ENCODE peak calls at places on chromosomes 1 and 21, in eight cellular contexts. F, M, K, G, P, B, N and D are unnamed samples.

GRCh38 chr1:47534417-47534816 is 96.6 kb downstream of the FOXD2 start:
- DNase-seq in F (no peak), M (no peak), K (no peak), G (no peak), P (no peak), B (no peak), N (no peak), D (no peak)

GRCh38 chr21:9837946-9838801 is 683.2 kb upstream of the TPTE start:
- DNase-seq in F (no peak), M (no peak), K (peak; percentile 30), G (peak; percentile 71), P (no peak), B (no peak), N (no peak), D (no peak)

GRCh38 chr1:169348356-169349036 is 19.1 kb downstream of the NME7 start:
- DNase-seq in F (peak; percentile 7), M (peak; percentile 66), K (no peak), G (no peak), P (peak; percentile 27), B (peak; percentile 19), N (no peak), D (no peak)

GRCh38 chr21:34762761-34763160 is 94.0 kb downstream of the CLIC6 start:
- DNase-seq in F (no peak), M (no peak), K (no peak), G (no peak), P (peak; percentile 52), B (no peak), N (no peak), D (no peak)

GRCh38 chr1:180956028-180956640 is 43.4 kb downstream of the KIAA1614 start:
- DNase-seq in F (no peak), M (no peak), K (no peak), G (no peak), P (no peak), B (no peak), N (no peak), D (no peak)

GRCh38 chr1:40701684-40702083 is 10.2 kb downstream of the NFYC start:
- DNase-seq in F (no peak), M (peak; percentile 23), K (no peak), G (no peak), P (no peak), B (no peak), N (no peak), D (no peak)

GRCh38 chr1:184764483-184764882 is 9.8 kb upstream of the EDEM3 start:
- DNase-seq in F (no peak), M (no peak), K (peak; percentile 21), G (no peak), P (no peak), B (no peak), N (no peak), D (no peak)

GRCh38 chr21:39671986-39672385 is 59.2 kb downstream of the B3GALT5 start:
- DNase-seq in F (no peak), M (no peak), K (no peak), G (no peak), P (no peak), B (no peak), N (no peak), D (no peak)

GRCh38 chr1:224747578-224747977 is 131.5 kb downstream of the CNIH3 start:
- DNase-seq in F (no peak), M (no peak), K (no peak), G (no peak), P (no peak), B (no peak), N (no peak), D (no peak)

GRCh38 chr1:47189844-47190562 is at the start of gene PDZK1IP1:
- DNase-seq in F (peak; percentile 90), M (no peak), K (peak; percentile 74), G (peak; percentile 68), P (peak; percentile 16), B (peak; percentile 54), N (no peak), D (no peak)

GRCh38 chr1:195195423-195196057 is 1412.7 kb downstream of the KCNT2 start:
- DNase-seq in F (no peak), M (peak; percentile 3), K (no peak), G (no peak), P (no peak), B (no peak), N (no peak), D (no peak)

GRCh38 chr1:66613187-66613586 is 79.2 kb downstream of the SGIP1 start:
- DNase-seq in F (no peak), M (no peak), K (no peak), G (no peak), P (no peak), B (no peak), N (no peak), D (no peak)

GRCh38 chr1:158087320-158087927 is 93.3 kb upstream of the CD1D start:
- DNase-seq in F (peak; percentile 13), M (peak; percentile 69), K (peak; percentile 41), G (peak; percentile 73), P (peak; percentile 57), B (peak; percentile 59), N (peak; percentile 39), D (no peak)

GRCh38 chr1:31757989-31758388 is 6.2 kb downstream of the ADGRB2 start:
- DNase-seq in F (no peak), M (no peak), K (no peak), G (no peak), P (no peak), B (no peak), N (no peak), D (no peak)

GRCh38 chr1:247077768-247078314 is 770 bp downstream of the ZNF670 start:
- DNase-seq in F (no peak), M (peak; percentile 14), K (no peak), G (no peak), P (no peak), B (no peak), N (no peak), D (no peak)

GRCh38 chr1:14090062-14090461 is 390.1 kb downstream of the PRDM2 start:
- DNase-seq in F (no peak), M (no peak), K (no peak), G (no peak), P (no peak), B (no peak), N (no peak), D (no peak)

GRCh38 chr1:35175067-35176001 is 17.6 kb downstream of the SFPQ start:
- DNase-seq in F (no peak), M (no peak), K (no peak), G (no peak), P (no peak), B (no peak), N (no peak), D (no peak)

GRCh38 chr1:178531897-178532296 is 19.0 kb downstream of the TEX35 start:
- DNase-seq in F (no peak), M (no peak), K (no peak), G (no peak), P (no peak), B (no peak), N (no peak), D (no peak)
- TF ChIP-seq CTCF in F (no peak), M (no peak), K (no peak), G (no peak), P (no peak), B (no peak), N (no peak), D (no peak)

DNA sequence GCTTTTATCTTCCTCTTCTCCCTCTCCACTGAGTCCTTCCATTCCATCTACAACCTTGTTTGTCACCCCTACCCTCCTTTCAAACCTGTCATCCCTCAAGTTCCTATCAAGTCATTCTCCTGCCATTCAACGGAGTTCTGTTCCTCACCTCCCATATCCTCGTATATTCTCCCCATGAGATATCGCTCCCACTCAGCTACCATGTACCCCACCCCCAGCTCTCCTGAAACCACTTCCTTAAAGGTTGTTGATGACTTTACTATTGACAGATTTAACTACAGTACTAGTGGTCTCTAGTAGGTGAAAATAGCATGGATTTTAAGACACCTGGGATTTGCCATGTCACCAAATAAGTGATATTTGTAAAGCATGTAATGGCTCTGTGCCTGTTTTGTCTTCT is 107.4 kb upstream of the BARHL2 start:
- DNase-seq in F (no peak), M (no peak), K (no peak), G (no peak), P (no peak), B (no peak), N (no peak), D (no peak)
- H3K27ac ChIP-seq in F (no peak overlapping the region), M (no peak overlapping the region), K (no peak overlapping the region), G (no peak overlapping the region), P (no peak overlapping the region), B (no peak overlapping the region), N (no peak overlapping the region), D (no peak overlapping the region)

GRCh38 chr1:95007687-95008086 is 65.1 kb downstream of the ALG14 start:
- DNase-seq in F (no peak), M (no peak), K (no peak), G (no peak), P (no peak), B (no peak), N (no peak), D (no peak)

GRCh38 chr1:95013948-95014574 is 58.7 kb downstream of the ALG14 start:
- DNase-seq in F (peak; percentile 31), M (no peak), K (no peak), G (no peak), P (no peak), B (no peak), N (no peak), D (no peak)

GRCh38 chr1:95010158-95010557 is 62.6 kb downstream of the ALG14 start:
- DNase-seq in F (no peak), M (no peak), K (no peak), G (no peak), P (no peak), B (no peak), N (no peak), D (no peak)

GRCh38 chr1:95017775-95018174 is 55.0 kb downstream of the ALG14 start:
- DNase-seq in F (no peak), M (no peak), K (no peak), G (no peak), P (no peak), B (no peak), N (no peak), D (no peak)

GRCh38 chr1:95012389-95012788 is 60.4 kb downstream of the ALG14 start:
- DNase-seq in F (no peak), M (no peak), K (no peak), G (no peak), P (peak; percentile 90), B (no peak), N (no peak), D (no peak)
- TF ChIP-seq CTCF in F (no peak), M (no peak), K (no peak), G (no peak), P (no peak), B (no peak), N (no peak), D (no peak)

GRCh38 chr21:42032266-42032665 is 22.1 kb upstream of the ZBTB21 start:
- DNase-seq in F (no peak), M (no peak), K (no peak), G (no peak), P (no peak), B (no peak), N (no peak), D (no peak)

GRCh38 chr21:42031816-42032215 is 21.7 kb upstream of the ZBTB21 start:
- DNase-seq in F (no peak), M (peak; percentile 65), K (no peak), G (no peak), P (no peak), B (no peak), N (no peak), D (no peak)

GRCh38 chr21:42031241-42031640 is 21.1 kb upstream of the ZBTB21 start:
- DNase-seq in F (no peak), M (no peak), K (no peak), G (no peak), P (no peak), B (no peak), N (no peak), D (no peak)

GRCh38 chr21:42028754-42029385 is 18.7 kb upstream of the ZBTB21 start:
- DNase-seq in F (no peak), M (no peak), K (no peak), G (no peak), P (no peak), B (no peak), N (no peak), D (no peak)

GRCh38 chr21:42030311-42030710 is 20.2 kb upstream of the ZBTB21 start:
- DNase-seq in F (no peak), M (no peak), K (no peak), G (no peak), P (no peak), B (no peak), N (no peak), D (no peak)
- H3K27ac ChIP-seq in F (no peak overlapping the region), M (no peak overlapping the region), K (no peak overlapping the region), G (no peak overlapping the region), P (no peak overlapping the region), B (no peak overlapping the region), N (no peak overlapping the region), D (no peak overlapping the region)